ENCODE peak calls at places on chromosomes 6 and 20, in seven cellular contexts. P is left ventricle myocardium superior; V is NCI-H1436; O is fibroblast of lung; K is activated CD8-positive, alpha-beta memory T cell treated with anti-CD3 and anti-CD28 coated beads, Interleukin-2, amount 50 U/mL, for 4 hours; Q is stimulated activated CD4-positive, alpha-beta T cell treated with anti-CD3 and anti-CD28 coated beads, Interleukin-15, amount 100 ng/mL, for 24 hours; S is G401. I is an unnamed sample.

GRCh38 chr20:4016349-4017050 is 1.1 kb upstream of the RNF24 start:
- DNase-seq in K (no peak), V (no peak), Q (no peak), S (no peak), O (no peak), P (no peak), I (no peak)

GRCh38 chr20:62978559-62978938 is 26.0 kb downstream of the SLC17A9 start:
- DNase-seq in O (no peak), Q (no peak), S (no peak), V (no peak), K (no peak), P (no peak), I (no peak)

GRCh38 chr20:64228751-64229518 is 26.6 kb upstream of the PCMTD2 start:
- DNase-seq in V (no peak), Q (no peak), O (no peak), S (no peak), P (peak), K (no peak), I (no peak)

GRCh38 chr20:38373231-38373867 is 27.1 kb downstream of the LBP start:
- DNase-seq in O (no peak), Q (no peak), P (no peak), V (no peak), S (no peak), K (no peak), I (no peak)

GRCh38 chr6:166223091-166223490 is 55.4 kb upstream of the TBXT start:
- DNase-seq in S (no peak), V (no peak), O (no peak), Q (no peak), P (no peak), K (no peak), I (no peak)

GRCh38 chr6:155273438-155273837 is 9.6 kb downstream of the CLDN20 start:
- DNase-seq in S (no peak), P (no peak), Q (no peak), V (no peak), O (peak), K (no peak), I (no peak)

GRCh38 chr6:55704421-55704820 is 125.4 kb upstream of the HMGCLL1 start:
- DNase-seq in Q (no peak), S (no peak), K (no peak), O (peak), V (no peak), P (no peak), I (no peak)

GRCh38 chr6:34152042-34152524 is 6.2 kb upstream of the GRM4 start:
- DNase-seq in O (no peak), P (no peak), V (no peak), S (no peak), Q (no peak), K (peak), I (peak)

GRCh38 chr6:887583-888235 is 194.8 kb upstream of the EXOC2 start:
- DNase-seq in V (no peak), K (no peak), P (no peak), O (no peak), Q (no peak), S (no peak), I (no peak)

GRCh38 chr6:106085984-106086832 is at the start of gene PRDM1:
- DNase-seq in K (peak), Q (peak), S (peak), V (peak), P (peak), O (peak), I (peak)

GRCh38 chr20:60658661-60659060 is 593.4 kb upstream of the CDH4 start:
- DNase-seq in K (no peak), V (no peak), O (no peak), Q (no peak), P (no peak), S (no peak), I (no peak)

GRCh38 chr20:34618676-34619075 is 58.2 kb downstream of the PIGU start:
- DNase-seq in O (no peak), S (no peak), K (no peak), P (no peak), V (no peak), Q (no peak), I (no peak)

GRCh38 chr20:23634985-23635767 is 2.6 kb downstream of the CST3 start:
- DNase-seq in Q (no peak), P (peak), V (no peak), S (no peak), K (no peak), O (no peak), I (no peak)

GRCh38 chr20:25084616-25085187 is 2.8 kb upstream of the VSX1 start:
- DNase-seq in Q (peak), P (no peak), O (no peak), S (peak), K (no peak), V (no peak), I (no peak)

GRCh38 chr6:130725551-130725950 is 101.7 kb upstream of the SMLR1 start:
- DNase-seq in K (no peak), P (no peak), O (no peak), V (no peak), Q (no peak), S (no peak), I (no peak)

GRCh38 chr20:21577551-21577950 is 63.7 kb upstream of the NKX2-2 start:
- DNase-seq in S (no peak), P (no peak), K (no peak), Q (no peak), V (no peak), O (no peak), I (no peak)

GRCh38 chr6:134875367-134875766 is 74.5 kb downstream of the ALDH8A1 start:
- DNase-seq in S (no peak), P (no peak), O (peak), K (no peak), Q (no peak), V (no peak), I (no peak)

GRCh38 chr20:45109634-45110033 is 5.3 kb downstream of the WFDC5 start:
- DNase-seq in S (no peak), O (no peak), K (no peak), V (no peak), P (no peak), Q (no peak), I (no peak)

GRCh38 chr6:170024940-170025339 is 265.9 kb downstream of the DLL1 start:
- DNase-seq in O (no peak), S (peak), K (no peak), V (no peak), Q (no peak), P (no peak), I (no peak)

GRCh38 chr20:44176833-44177533 is 10.0 kb downstream of the JPH2 start:
- DNase-seq in Q (no peak), V (no peak), P (no peak), O (no peak), S (no peak), K (no peak), I (no peak)

GRCh38 chr20:57703013-57703412 is 6.8 kb downstream of the PMEPA1 start:
- DNase-seq in Q (no peak), S (no peak), P (no peak), O (no peak), V (no peak), K (no peak), I (no peak)

GRCh38 chr6:148451690-148452089 is 109.1 kb downstream of the SASH1 start:
- DNase-seq in O (no peak), Q (peak), K (no peak), S (no peak), V (no peak), P (no peak), I (peak)

GRCh38 chr6:20706293-20707165 is 172.3 kb downstream of the CDKAL1 start:
- DNase-seq in P (no peak), V (peak), O (peak), S (no peak), K (no peak), Q (no peak), I (no peak)

GRCh38 chr6:81690073-81690472 is 62.4 kb downstream of the TENT5A start:
- DNase-seq in Q (no peak), S (no peak), O (no peak), V (peak), P (no peak), K (no peak), I (no peak)

GRCh38 chr6:82182756-82183155 is 64.8 kb downstream of the IBTK start:
- DNase-seq in K (no peak), S (no peak), P (no peak), Q (no peak), O (peak), V (no peak), I (no peak)

GRCh38 chr20:45268531-45268930 is 14.2 kb upstream of the SLPI start:
- DNase-seq in P (no peak), K (no peak), Q (no peak), O (no peak), S (no peak), V (no peak), I (no peak)

GRCh38 chr6:170139531-170139930 is 151.3 kb downstream of the DLL1 start:
- DNase-seq in S (no peak), Q (no peak), O (no peak), P (peak), K (no peak), V (no peak), I (peak)

GRCh38 chr6:163888030-163888819 is 473.7 kb downstream of the QKI start:
- DNase-seq in V (no peak), Q (no peak), K (no peak), P (no peak), O (no peak), S (no peak), I (no peak)

GRCh38 chr6:83430606-83431544 is at the start of gene ME1:
- DNase-seq in S (peak), Q (peak), K (peak), V (no peak), O (peak), P (peak), I (peak)

GRCh38 chr6:1335367-1336037 is 23.6 kb downstream of the FOXQ1 start:
- DNase-seq in O (peak), Q (no peak), P (peak), K (no peak), S (no peak), V (no peak), I (no peak)

GRCh38 chr6:107698146-107698545 is 126.0 kb downstream of the SCML4 start:
- DNase-seq in O (peak), Q (no peak), S (no peak), P (no peak), V (no peak), K (no peak), I (no peak)

GRCh38 chr20:62918830-62919229 is 7.5 kb downstream of the DIDO1 start:
- DNase-seq in K (peak), P (no peak), O (no peak), Q (peak), V (no peak), S (no peak), I (peak)

GRCh38 chr20:8399963-8400362 is 267.9 kb downstream of the PLCB1 start:
- DNase-seq in Q (no peak), O (no peak), K (no peak), V (no peak), S (no peak), P (no peak), I (no peak)

GRCh38 chr20:62602550-62602949 is 39.8 kb upstream of the SLCO4A1 start:
- DNase-seq in Q (peak), O (no peak), V (no peak), S (no peak), K (peak), P (peak), I (peak)

GRCh38 chr20:60087563-60088105 is 129.4 kb downstream of the CDH26 start:
- DNase-seq in V (no peak), K (no peak), O (peak), S (peak), P (peak), Q (peak), I (peak)

I was measured in activated effector memory CD4-positive, alpha-beta T cell treated with anti-CD3 and anti-CD28 coated beads, Interleukin-2, amount 50 U/mL, for 16 hours.